ENCODE peak calls at places on chromosomes 1 and 21, in eight cellular contexts. M is M059J, T is GM12891, I is OCI-LY7, U is kidney tubule cell, L is right atrium auricular region, A is astrocyte of the cerebellum, F is WTC11. X is an unnamed sample.

GRCh38 chr1:60924964-60925798 is 157.2 kb upstream of the NFIA start:
- DNase-seq in M (no peak), T (no peak), I (no peak), U (no peak), L (no peak), A (no peak), F (no peak), X (no peak)

GRCh38 chr1:46642091-46642680 is 25.6 kb upstream of the MOB3C start:
- DNase-seq in M (no peak), T (no peak), I (no peak), U (no peak), L (no peak), A (no peak), F (no peak), X (no peak)

GRCh38 chr1:234985531-234986294 is 142.9 kb downstream of the TOMM20 start:
- DNase-seq in M (no peak), T (no peak), I (no peak), U (no peak), L (no peak), A (no peak), F (no peak), X (no peak)

GRCh38 chr1:96520542-96520941 is 201.0 kb upstream of the PTBP2 start:
- DNase-seq in M (peak; percentile 23), T (no peak), I (no peak), U (peak; percentile 40), L (no peak), A (no peak), F (no peak), X (peak; percentile 36)

GRCh38 chr21:16770279-16770678 is 742.6 kb upstream of the CXADR start:
- DNase-seq in M (no peak), T (no peak), I (no peak), U (no peak), L (no peak), A (no peak), F (no peak), X (no peak)

GRCh38 chr1:2258996-2259395 is 30.9 kb downstream of the SKI start:
- DNase-seq in M (no peak), T (no peak), I (peak; percentile 73), U (no peak), L (no peak), A (no peak), F (no peak), X (no peak)

GRCh38 chr21:40166291-40166843 is 299.1 kb downstream of the PCP4 start:
- DNase-seq in M (peak; percentile 4), T (no peak), I (no peak), U (no peak), L (no peak), A (peak; percentile 77), F (no peak), X (peak; percentile 19)

GRCh38 chr1:182392045-182393028 is 747 bp upstream of the GLUL start:
- DNase-seq in M (peak; percentile 36), T (no peak), I (no peak), U (no peak), L (peak; percentile 62), A (no peak), F (peak; percentile 67), X (peak; percentile 33)

GRCh38 chr1:86750530-86750929 is 46.2 kb downstream of the SH3GLB1 start:
- DNase-seq in M (no peak), T (no peak), I (no peak), U (no peak), L (no peak), A (no peak), F (no peak), X (no peak)

GRCh38 chr1:36087233-36088123 is 1.2 kb upstream of the ADPRS start:
- DNase-seq in M (no peak), T (no peak), I (no peak), U (no peak), L (peak; percentile 54), A (no peak), F (peak; percentile 10), X (no peak)

GRCh38 chr1:223212441-223212840 is 69.4 kb upstream of the TLR5 start:
- DNase-seq in M (no peak), T (no peak), I (no peak), U (no peak), L (no peak), A (no peak), F (no peak), X (no peak)

GRCh38 chr1:39391741-39392679 is 99.4 kb upstream of the BMP8A start:
- DNase-seq in M (peak; percentile 93), T (no peak), I (no peak), U (peak; percentile 97), L (no peak), A (peak; percentile 84), F (no peak), X (peak; percentile 92)